ENCODE peak calls at places on chromosomes 3 and 15, in seven cellular contexts. N, R, X, A, Y, G and U are unnamed samples. For H3K4me1, the result is how much of the 10 kb centered on the place peaks cover.

GRCh38 chr15:46034755-46035154 is 399.9 kb downstream of the SQOR start:
- DNase-seq in N (no peak), R (no peak), X (no peak), A (no peak), Y (no peak), G (no peak), U (no peak)

GRCh38 chr15:90851945-90852344 is 16.4 kb upstream of the FURIN start:
- DNase-seq in N (no peak), R (no peak), X (no peak), A (no peak), Y (no peak), G (no peak), U (no peak)

GRCh38 chr15:67062365-67062985 is 2.9 kb upstream of the SMAD3 start:
- DNase-seq in N (no peak), R (no peak), X (no peak), A (no peak), Y (no peak), G (no peak), U (no peak)

GRCh38 chr15:58929891-58930416 is 3.5 kb downstream of the SLTM start:
- DNase-seq in N (no peak), R (no peak), X (no peak), A (no peak), Y (no peak), G (no peak), U (no peak)

GRCh38 chr15:56964182-56964581 is 45.7 kb downstream of the TCF12 start:
- DNase-seq in N (peak), R (no peak), X (no peak), A (no peak), Y (peak), G (no peak), U (no peak)

GRCh38 chr3:133983576-133984560 is 45.9 kb downstream of the SLCO2A1 start:
- DNase-seq in N (no peak), R (no peak), X (no peak), A (peak), Y (no peak), G (no peak), U (no peak)

GRCh38 chr3:190516416-190516815 is 2.5 kb downstream of the IL1RAP start:
- DNase-seq in N (no peak), R (no peak), X (no peak), A (no peak), Y (no peak), G (no peak), U (no peak)

GRCh38 chr3:139319428-139320402 is 24.1 kb upstream of the MRPS22 start:
- DNase-seq in N (no peak), R (no peak), X (no peak), A (no peak), Y (peak), G (no peak), U (no peak)

GRCh38 chr15:86059851-86060250 is 19.8 kb upstream of the AGBL1 start:
- DNase-seq in N (no peak), R (no peak), X (no peak), A (no peak), Y (no peak), G (no peak), U (no peak)

GRCh38 chr3:183980408-183980807 is 37.3 kb downstream of the ABCC5 start:
- DNase-seq in N (no peak), R (no peak), X (no peak), A (no peak), Y (no peak), G (no peak), U (no peak)

GRCh38 chr3:107132674-107133073 is 244.6 kb upstream of the CCDC54 start:
- DNase-seq in N (no peak), R (no peak), X (no peak), A (no peak), Y (no peak), G (no peak), U (no peak)

GRCh38 chr3:135929670-135930069 is 35.9 kb upstream of the PPP2R3A start:
- DNase-seq in N (peak), R (no peak), X (no peak), A (peak), Y (no peak), G (no peak), U (no peak)

GRCh38 chr15:34055868-34056595 is 17.0 kb upstream of the AVEN start:
- DNase-seq in N (no peak), R (no peak), X (no peak), A (no peak), Y (peak), G (no peak), U (no peak)

GRCh38 chr15:47744496-47744895 is 27.2 kb downstream of the SEMA6D start:
- DNase-seq in N (no peak), R (no peak), X (no peak), A (no peak), Y (no peak), G (no peak), U (no peak)

GRCh38 chr3:197750863-197751737 is 1.4 kb downstream of the FYTTD1 start:
- DNase-seq in N (peak), R (no peak), X (peak), A (peak), Y (peak), G (peak), U (no peak)

GRCh38 chr15:59995568-59996349 is 8.4 kb upstream of the FOXB1 start:
- DNase-seq in N (no peak), R (no peak), X (no peak), A (no peak), Y (no peak), G (no peak), U (no peak)

GRCh38 chr15:67880651-67881182 is 40.9 kb upstream of the RNU6-1 start:
- DNase-seq in N (peak), R (no peak), X (peak), A (no peak), Y (no peak), G (no peak), U (no peak)

GRCh38 chr3:64488938-64489337 is 198.9 kb downstream of the ADAMTS9 start:
- DNase-seq in N (no peak), R (no peak), X (no peak), A (no peak), Y (no peak), G (no peak), U (no peak)

GRCh38 chr3:62604301-62604700 is 231.0 kb upstream of the FEZF2 start:
- DNase-seq in N (peak), R (no peak), X (no peak), A (no peak), Y (peak), G (no peak), U (no peak)

GRCh38 chr15:67469680-67470079 is 51.3 kb upstream of the C15orf61 start:
- DNase-seq in N (no peak), R (no peak), X (no peak), A (no peak), Y (no peak), G (no peak), U (no peak)

GRCh38 chr15:29268706-29269484 is 727 bp downstream of the NSMCE3 start:
- DNase-seq in N (peak), R (no peak), X (no peak), A (peak), Y (peak), G (peak), U (no peak)

GRCh38 chr3:46926039-46926438 is 48.5 kb downstream of the PTH1R start:
- DNase-seq in N (peak), R (no peak), X (no peak), A (peak), Y (peak), G (peak), U (no peak)

GRCh38 chr3:81375921-81376320 is 385.5 kb downstream of the GBE1 start:
- DNase-seq in N (no peak), R (no peak), X (no peak), A (no peak), Y (peak), G (no peak), U (no peak)

GRCh38 chr3:184637705-184638104 is 74.2 kb downstream of the MAGEF1 start:
- DNase-seq in N (no peak), R (no peak), X (no peak), A (no peak), Y (no peak), G (no peak), U (no peak)

GRCh38 chr15:52236015-52236414 is 44.8 kb upstream of the GNB5 start:
- DNase-seq in N (no peak), R (no peak), X (no peak), A (no peak), Y (no peak), G (no peak), U (no peak)
- TF ChIP-seq POLR2A in N (no peak), R (no peak), X (no peak), A (no peak), Y (no peak), G (no peak), U (no peak)

GRCh38 chr3:8505621-8506020 is 4.0 kb downstream of the LMCD1 start:
- DNase-seq in N (no peak), R (no peak), X (peak), A (no peak), Y (peak), G (no peak), U (no peak)
- H3K4me3 ChIP-seq in N (no peak), R (no peak), X (no peak), A (no peak), Y (no peak), G (no peak), U (no peak)

DNA sequence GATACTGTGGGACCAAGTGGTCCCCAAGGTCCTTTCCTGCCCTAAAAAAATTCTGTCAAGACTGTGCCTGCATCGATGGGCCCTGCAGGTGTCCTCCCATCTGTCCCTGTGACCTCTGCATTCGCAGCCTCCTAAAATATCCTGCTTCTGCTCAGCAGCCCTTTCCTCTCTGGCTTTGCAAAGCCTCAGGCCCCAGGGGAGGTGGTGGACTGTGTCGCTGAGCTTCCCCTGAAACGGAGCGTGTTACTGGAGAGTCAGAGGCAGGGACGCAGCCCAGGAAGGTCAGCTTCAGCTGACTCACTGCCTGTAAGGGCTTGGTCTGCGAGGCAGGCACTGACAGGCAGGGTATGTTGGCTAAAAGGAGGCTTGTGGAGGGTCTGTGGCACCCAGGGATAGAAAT is 110.0 kb downstream of the RAB11A start:
- DNase-seq in N (peak), R (no peak), X (no peak), A (no peak), Y (no peak), G (no peak), U (no peak)
- H3K4me1 ChIP-seq in N (under half), R (under half), X (under half), A (under half), Y (under half), G (under half), U (under half)

DNA sequence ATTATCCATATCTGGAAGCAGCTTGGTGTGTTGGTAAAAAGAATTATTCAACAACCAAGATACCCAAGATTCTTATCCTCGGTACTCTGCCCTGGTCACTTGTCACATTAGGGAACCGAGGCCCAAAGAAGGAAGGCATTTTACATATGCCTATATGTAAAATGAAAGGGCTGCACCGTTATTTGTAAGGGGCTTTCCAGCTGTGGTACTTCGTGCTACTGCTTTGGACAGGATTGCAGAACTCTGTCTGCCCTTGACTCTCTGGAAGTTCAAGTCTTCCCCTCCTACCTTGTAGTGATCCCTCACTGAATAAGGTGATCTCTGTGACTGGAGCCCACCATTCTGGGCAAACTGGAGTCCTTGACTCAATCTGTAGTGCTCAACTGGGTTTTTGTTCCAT is 198.9 kb upstream of the TOPAZ1 start:
- DNase-seq in N (no peak), R (no peak), X (no peak), A (no peak), Y (no peak), G (no peak), U (no peak)
- TF ChIP-seq POLR2A in N (no peak), R (no peak), X (no peak), A (no peak), Y (no peak), G (no peak), U (no peak)

GRCh38 chr3:129618186-129618820 is 11.8 kb upstream of the PLXND1 start:
- DNase-seq in N (no peak), R (no peak), X (no peak), A (peak), Y (no peak), G (peak), U (no peak)
- H3K4me3 ChIP-seq in N (no peak), R (no peak), X (no peak), A (no peak), Y (no peak), G (no peak), U (no peak)

GRCh38 chr3:71528816-71529215 is 54.7 kb downstream of the FOXP1 start:
- DNase-seq in N (no peak), R (no peak), X (no peak), A (no peak), Y (no peak), G (no peak), U (no peak)

GRCh38 chr3:71536376-71536965 is 47.1 kb downstream of the FOXP1 start:
- DNase-seq in N (no peak), R (no peak), X (no peak), A (no peak), Y (peak), G (no peak), U (no peak)

GRCh38 chr3:71533588-71533987 is 49.9 kb downstream of the FOXP1 start:
- DNase-seq in N (no peak), R (no peak), X (no peak), A (no peak), Y (no peak), G (no peak), U (no peak)

GRCh38 chr3:71530903-71531535 is 52.5 kb downstream of the FOXP1 start:
- DNase-seq in N (no peak), R (no peak), X (no peak), A (no peak), Y (no peak), G (no peak), U (no peak)

DNA sequence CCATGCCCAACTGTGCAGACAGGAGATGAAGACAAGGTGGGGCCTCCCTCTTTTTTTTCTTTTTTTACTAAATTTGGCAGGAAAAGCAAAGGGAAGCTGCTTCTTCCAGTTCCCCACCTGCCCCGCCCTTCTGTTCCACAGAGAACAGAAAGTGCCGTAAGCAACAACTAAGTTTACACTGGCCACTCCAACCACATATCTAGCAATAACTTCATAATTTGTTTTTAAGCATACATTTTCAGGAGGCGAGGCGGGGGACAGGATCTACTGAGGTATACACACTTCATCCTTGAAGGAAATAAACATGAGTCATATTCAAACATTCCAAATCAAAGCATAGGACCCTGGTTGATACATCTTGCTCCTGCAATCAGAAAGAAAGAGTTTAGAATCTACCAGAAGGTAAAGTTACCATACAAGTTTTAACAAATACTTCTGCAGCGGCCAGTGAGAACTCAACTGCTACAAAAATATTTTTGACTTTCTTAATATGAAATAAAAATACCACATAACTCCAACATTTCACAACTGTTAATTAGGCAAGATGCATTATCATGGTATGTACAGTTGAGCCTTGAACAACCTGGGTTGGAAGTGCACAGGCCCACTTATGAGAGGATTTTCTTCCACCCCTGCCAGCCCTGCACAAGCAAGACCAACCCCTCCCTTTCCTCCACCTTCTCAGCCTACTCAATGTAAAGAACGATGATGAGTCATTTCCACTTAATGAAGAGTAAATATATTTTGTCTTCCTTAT is 50.7 kb downstream of the FOXP1 start:
- DNase-seq in N (no peak), R (no peak), X (no peak), A (no peak), Y (peak), G (no peak), U (no peak)
- H3K4me1 ChIP-seq in N (under half), R (under half), X (under half), A (under half), Y (under half), G (under half), U (half or more)

GRCh38 chr3:188051801-188052228 is 102.1 kb upstream of the LPP start:
- DNase-seq in N (peak), R (no peak), X (no peak), A (peak), Y (no peak), G (peak), U (no peak)
- TF ChIP-seq POLR2A in N (no peak), R (no peak), X (no peak), A (no peak), Y (no peak), G (no peak), U (no peak)

DNA sequence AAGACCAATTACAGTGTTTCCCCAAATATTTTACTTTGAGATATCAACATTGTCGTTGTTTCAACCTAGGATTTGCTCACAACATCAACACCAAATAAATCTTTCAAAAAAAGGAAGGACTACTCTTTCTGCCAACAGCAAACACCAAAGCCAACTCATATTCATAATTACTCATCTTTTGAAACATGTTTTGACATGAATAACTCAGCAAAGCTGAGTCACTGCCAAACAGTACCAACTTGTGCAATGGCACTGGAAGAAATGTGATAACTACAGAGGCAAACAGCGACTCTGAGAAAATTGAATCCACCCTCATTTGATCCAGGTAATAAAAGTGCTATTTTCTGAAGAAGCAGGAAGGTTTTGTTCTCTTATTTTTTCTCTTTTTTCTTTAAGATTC is 67.2 kb downstream of the PEX5L start:
- DNase-seq in N (peak), R (peak), X (no peak), A (no peak), Y (no peak), G (no peak), U (no peak)
- H3K4me3 ChIP-seq in N (no peak), R (no peak), X (no peak), A (no peak), Y (no peak), G (no peak), U (no peak)